ENCODE peak calls at places on chromosomes 16 and 17, in four cellular contexts. One of them, this sample, is unnamed.

GRCh38 chr17:82241183-82241925 is 12.5 kb downstream of the SLC16A3 start:
- DNase-seq in left colon: peak; percentile 80
- DNase-seq in GM10248: no peak
- DNase-seq in stimulated activated CD4-positive, alpha-beta T cell treated with anti-CD3 and anti-CD28 coated beads, Interleukin-2, amount 100 ng/mL, for 4 hours: no peak
- DNase-seq in this sample: peak; percentile 72

GRCh38 chr17:75277664-75278071 is 6.6 kb upstream of the MIF4GD start:
- DNase-seq in stimulated activated CD4-positive, alpha-beta T cell treated with anti-CD3 and anti-CD28 coated beads, Interleukin-2, amount 100 ng/mL, for 4 hours: no peak
- DNase-seq in GM10248: no peak
- DNase-seq in left colon: no peak
- DNase-seq in this sample: no peak

GRCh38 chr16:85420501-85421337 is 192.4 kb upstream of the GSE1 start:
- DNase-seq in GM10248: peak; percentile 91
- DNase-seq in stimulated activated CD4-positive, alpha-beta T cell treated with anti-CD3 and anti-CD28 coated beads, Interleukin-2, amount 100 ng/mL, for 4 hours: peak; percentile 48
- DNase-seq in left colon: no peak
- DNase-seq in this sample: peak; percentile 65

GRCh38 chr16:75044800-75045361 is 46.1 kb downstream of the ZNRF1 start:
- DNase-seq in GM10248: no peak
- DNase-seq in stimulated activated CD4-positive, alpha-beta T cell treated with anti-CD3 and anti-CD28 coated beads, Interleukin-2, amount 100 ng/mL, for 4 hours: no peak
- DNase-seq in left colon: no peak
- DNase-seq in this sample: no peak

GRCh38 chr16:73187163-73187562 is 139.2 kb upstream of the ZFHX3 start:
- DNase-seq in GM10248: no peak
- DNase-seq in left colon: no peak
- DNase-seq in stimulated activated CD4-positive, alpha-beta T cell treated with anti-CD3 and anti-CD28 coated beads, Interleukin-2, amount 100 ng/mL, for 4 hours: no peak
- DNase-seq in this sample: no peak

GRCh38 chr16:56632160-56632847 is at the start of gene MT1M:
- DNase-seq in left colon: no peak
- DNase-seq in stimulated activated CD4-positive, alpha-beta T cell treated with anti-CD3 and anti-CD28 coated beads, Interleukin-2, amount 100 ng/mL, for 4 hours: no peak
- DNase-seq in GM10248: no peak
- DNase-seq in this sample: no peak

GRCh38 chr17:28999216-28999615 is 6.6 kb downstream of the SEZ6 start:
- DNase-seq in stimulated activated CD4-positive, alpha-beta T cell treated with anti-CD3 and anti-CD28 coated beads, Interleukin-2, amount 100 ng/mL, for 4 hours: no peak
- DNase-seq in GM10248: no peak
- DNase-seq in left colon: no peak
- DNase-seq in this sample: no peak

GRCh38 chr17:73546770-73547345 is 97.4 kb downstream of the SDK2 start:
- DNase-seq in GM10248: peak; percentile 49
- DNase-seq in left colon: peak; percentile 67
- DNase-seq in stimulated activated CD4-positive, alpha-beta T cell treated with anti-CD3 and anti-CD28 coated beads, Interleukin-2, amount 100 ng/mL, for 4 hours: no peak
- DNase-seq in this sample: peak; percentile 73

This sample was measured in colonic mucosa.